ENCODE peak calls at places on chromosome 18, in seven cellular contexts. E is tibial nerve, O is breast epithelium, Y is erythroblast, B is A549, G is body of pancreas, R is IMR-90. F is an unnamed sample.

GRCh38 chr18:69838620-69839411 is 108.9 kb downstream of the CD226 start:
- DNase-seq in E (no peak), O (no peak), Y (peak), B (peak), G (no peak), R (no peak), F (no peak)

GRCh38 chr18:62334110-62334509 is 9.0 kb downstream of the TNFRSF11A start:
- DNase-seq in E (no peak), O (no peak), Y (no peak), B (peak), G (no peak), R (peak), F (no peak)

GRCh38 chr18:31773774-31774476 is 13.2 kb upstream of the SLC25A52 start:
- DNase-seq in E (no peak), O (no peak), Y (no peak), B (no peak), G (no peak), R (no peak), F (no peak)

GRCh38 chr18:63112681-63113080 is 206.9 kb downstream of the BCL2 start:
- DNase-seq in E (no peak), O (no peak), Y (no peak), B (no peak), G (no peak), R (no peak), F (no peak)

GRCh38 chr18:33444699-33445098 is 4.2 kb upstream of the CCDC178 start:
- DNase-seq in E (no peak), O (no peak), Y (no peak), B (no peak), G (no peak), R (no peak), F (no peak)

GRCh38 chr18:8003878-8004675 is 437.0 kb downstream of the PTPRM start:
- DNase-seq in E (no peak), O (no peak), Y (no peak), B (no peak), G (no peak), R (peak), F (no peak)

GRCh38 chr18:10851824-10852225 is 297.5 kb downstream of the PIEZO2 start:
- DNase-seq in E (no peak), O (no peak), Y (peak), B (peak), G (no peak), R (peak), F (no peak)

GRCh38 chr18:9835112-9835755 is 50.5 kb upstream of the TXNDC2 start:
- DNase-seq in E (no peak), O (no peak), Y (no peak), B (no peak), G (no peak), R (no peak), F (no peak)

GRCh38 chr18:36629836-36630235 is 199.0 kb downstream of the TPGS2 start:
- DNase-seq in E (no peak), O (no peak), Y (no peak), B (no peak), G (no peak), R (no peak), F (no peak)

GRCh38 chr18:37484893-37485834 is 80.4 kb downstream of the CELF4 start:
- DNase-seq in E (no peak), O (no peak), Y (peak), B (peak), G (peak), R (peak), F (peak)

GRCh38 chr18:79916546-79917350 is 34.7 kb downstream of the SLC66A2 start:
- DNase-seq in E (no peak), O (peak), Y (no peak), B (no peak), G (no peak), R (no peak), F (no peak)

GRCh38 chr18:77818328-77818727 is 568.7 kb downstream of the GALR1 start:
- DNase-seq in E (no peak), O (no peak), Y (no peak), B (no peak), G (no peak), R (no peak), F (no peak)

GRCh38 chr18:7921938-7922587 is 354.9 kb downstream of the PTPRM start:
- DNase-seq in E (no peak), O (no peak), Y (no peak), B (peak), G (no peak), R (peak), F (no peak)

DNA sequence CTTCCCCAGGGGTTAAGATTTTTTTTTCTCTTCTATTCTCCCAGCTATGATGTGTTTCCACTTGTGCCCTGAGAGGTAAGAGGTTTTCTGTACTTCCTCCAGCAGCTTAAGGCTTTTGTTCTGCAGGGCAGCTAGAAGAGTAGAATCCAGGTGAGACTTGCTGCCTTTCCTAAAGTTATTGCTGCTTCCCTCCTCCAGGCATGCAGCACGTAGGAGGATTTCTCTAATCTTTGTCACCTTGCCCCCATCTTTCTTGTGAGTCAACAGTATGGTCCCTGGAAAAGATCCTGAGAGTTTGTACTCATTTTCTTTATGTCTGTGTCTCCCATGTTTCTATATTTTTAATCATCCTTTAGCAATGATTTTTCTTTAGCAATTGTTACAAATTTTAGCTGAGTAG is 462.2 kb downstream of the SETBP1 start:
- DNase-seq in E (no peak), O (no peak), Y (no peak), B (no peak), G (no peak), R (no peak), F (no peak)
- TF ChIP-seq POLR2A in E (no peak), O (no peak), Y (no peak), B (no peak), G (no peak), R (no peak), F (no peak)

GRCh38 chr18:3493501-3494244 is 43.7 kb downstream of the TGIF1 start:
- DNase-seq in E (no peak), O (no peak), Y (no peak), B (no peak), G (no peak), R (no peak), F (no peak)
- TF ChIP-seq POLR2A in E (no peak), O (no peak), Y (no peak), B (no peak), G (no peak), R (no peak), F (no peak)

GRCh38 chr18:58579561-58580047 is 49.3 kb downstream of the ALPK2 start:
- DNase-seq in E (no peak), O (no peak), Y (no peak), B (peak), G (no peak), R (peak), F (no peak)
- TF ChIP-seq POLR2A in E (no peak), O (no peak), Y (no peak), B (no peak), G (no peak), R (no peak), F (no peak)

DNA sequence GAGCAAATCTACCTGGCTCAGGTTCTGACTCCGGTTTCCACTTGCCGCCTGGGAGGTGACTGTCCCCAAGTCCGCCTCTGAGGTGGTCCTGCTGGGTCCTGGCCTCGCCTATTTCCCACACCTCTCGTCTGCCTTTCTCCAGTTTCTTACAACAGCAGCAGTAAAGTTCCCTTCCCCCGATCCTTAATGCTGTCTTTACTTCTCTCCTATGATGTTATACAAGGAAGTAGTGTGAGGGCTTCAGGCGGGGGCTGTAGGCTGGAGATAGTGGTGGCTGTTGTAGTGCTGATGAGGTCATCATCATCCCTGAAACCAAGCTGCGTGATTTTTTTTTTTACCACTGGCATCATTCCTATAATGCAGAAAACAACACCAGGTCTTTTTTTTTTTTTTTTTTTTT is 18.9 kb downstream of the TGIF1 start:
- DNase-seq in E (no peak), O (no peak), Y (peak), B (no peak), G (no peak), R (no peak), F (no peak)
- TF ChIP-seq POLR2A in E (no peak), O (no peak), Y (no peak), B (no peak), G (no peak), R (no peak), F (no peak)

GRCh38 chr18:74520096-74520833 is 14.0 kb upstream of the CNDP1 start:
- DNase-seq in E (no peak), O (no peak), Y (no peak), B (no peak), G (peak), R (no peak), F (no peak)
- TF ChIP-seq POLR2A in E (no peak), O (no peak), Y (no peak), B (no peak), G (no peak), R (no peak), F (no peak)

DNA sequence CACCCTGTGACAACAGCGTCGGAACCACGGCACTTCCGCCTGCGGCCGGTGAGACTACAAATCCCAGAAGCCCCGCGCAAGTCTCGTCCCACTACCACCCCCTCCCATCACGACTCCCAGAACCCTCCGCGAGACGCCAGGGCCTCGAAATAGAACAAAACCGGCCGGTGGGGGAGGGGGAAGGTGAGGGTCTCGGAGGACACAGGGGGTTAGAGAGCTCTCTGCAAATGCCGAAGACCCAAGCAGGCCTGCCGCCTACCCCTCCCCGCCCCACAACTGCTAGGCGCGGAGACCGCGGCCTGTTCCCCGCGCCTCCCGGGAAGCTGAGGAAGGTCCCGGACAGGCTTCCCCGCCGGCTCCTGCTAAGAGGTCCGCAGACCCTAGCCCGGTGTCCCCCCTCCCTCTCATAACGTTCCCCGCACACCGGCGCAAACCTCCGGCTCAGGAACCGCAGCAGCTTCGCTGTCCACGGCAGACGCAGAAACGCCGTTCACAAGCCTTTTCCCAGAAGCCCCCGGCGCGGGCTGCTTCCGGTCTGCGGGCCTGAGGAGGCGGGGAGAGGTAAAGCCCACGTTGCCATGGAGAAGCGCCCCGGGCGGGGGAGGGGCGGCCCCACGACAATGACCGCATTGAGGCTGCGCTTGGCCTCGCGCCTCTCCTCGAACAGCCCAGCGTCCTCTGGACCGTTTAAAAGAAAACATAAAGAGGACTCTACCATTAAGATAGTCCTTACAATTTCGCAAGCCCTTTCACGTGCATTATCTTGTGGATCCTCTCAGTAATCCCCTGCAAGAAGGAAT is at the start of gene ZNF24:
- DNase-seq in E (peak), O (peak), Y (peak), B (peak), G (peak), R (peak), F (peak)
- TF ChIP-seq POLR2A in E (peak), O (peak), Y (peak), B (peak), G (peak), R (peak), F (peak)

GRCh38 chr18:45962866-45963265 is 4.3 kb downstream of the EPG5 start:
- DNase-seq in E (no peak), O (no peak), Y (no peak), B (no peak), G (no peak), R (peak), F (no peak)

GRCh38 chr18:45962461-45962860 is 4.7 kb downstream of the EPG5 start:
- DNase-seq in E (no peak), O (no peak), Y (peak), B (no peak), G (no peak), R (peak), F (no peak)

DNA sequence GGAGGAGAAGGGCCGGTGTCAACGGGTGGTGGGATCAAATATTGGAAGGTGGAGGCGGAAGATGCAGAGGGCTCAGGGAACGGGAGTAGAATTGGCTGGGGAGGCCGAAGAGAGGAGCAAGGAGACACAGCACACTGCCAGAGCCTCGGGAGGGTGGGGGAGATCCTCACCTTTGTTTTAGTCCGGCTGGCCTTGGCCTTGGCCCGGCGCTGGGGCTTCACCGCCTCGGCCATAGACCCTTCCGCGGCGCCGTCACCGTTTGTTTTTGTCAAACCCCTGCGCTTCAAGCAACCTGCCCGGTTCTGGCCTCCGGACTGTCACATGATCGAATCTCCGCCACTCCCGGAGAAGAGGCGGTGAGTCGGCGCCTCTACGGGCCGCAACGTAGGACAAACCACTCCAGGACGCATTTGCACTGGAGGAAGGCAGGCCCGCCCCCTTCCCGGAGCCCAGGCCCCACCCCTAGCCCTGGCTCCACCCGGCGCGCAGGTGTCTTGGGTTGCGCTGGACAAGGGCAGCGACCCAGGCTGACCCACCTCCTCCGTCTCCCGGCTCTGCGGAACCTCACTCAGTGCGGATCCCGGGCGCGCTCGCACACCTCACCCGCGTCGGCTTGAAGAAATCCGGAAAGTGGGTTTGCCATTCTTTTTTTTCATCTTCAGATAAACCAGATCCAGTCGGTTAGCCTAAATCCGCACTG is at the start of gene EPG5:
- DNase-seq in E (peak), O (peak), Y (peak), B (peak), G (peak), R (peak), F (peak)
- TF ChIP-seq POLR2A in E (peak), O (peak), Y (peak), B (peak), G (peak), R (peak), F (peak)

F was measured in ovary.